ENCODE peak calls at places on chromosomes 11 and 22, in five cellular contexts. One of them, this sample, is unnamed.

GRCh38 chr22:50490531-50491308 is 4.1 kb downstream of the MIOX start:
- DNase-seq in T-helper 1 cell: no peak
- DNase-seq in activated T-cell treated with anti-CD3 and anti-CD28 coated beads for 1 hour: no peak
- DNase-seq in COLO829: no peak
- DNase-seq in amniotic stem cell: no peak
- DNase-seq in this sample: no peak

GRCh38 chr11:61198948-61199523 is 4.3 kb upstream of the PGA3 start:
- DNase-seq in activated T-cell treated with anti-CD3 and anti-CD28 coated beads for 1 hour: no peak
- DNase-seq in T-helper 1 cell: no peak
- DNase-seq in COLO829: no peak
- DNase-seq in amniotic stem cell: no peak
- DNase-seq in this sample: no peak

GRCh38 chr22:27003301-27003700 is 345.9 kb downstream of the MIAT start:
- DNase-seq in activated T-cell treated with anti-CD3 and anti-CD28 coated beads for 1 hour: no peak
- DNase-seq in amniotic stem cell: no peak
- DNase-seq in T-helper 1 cell: no peak
- DNase-seq in COLO829: no peak
- DNase-seq in this sample: no peak

GRCh38 chr11:64809781-64810241 is 540 bp downstream of the MEN1 start:
- DNase-seq in amniotic stem cell: no peak
- DNase-seq in T-helper 1 cell: no peak
- DNase-seq in COLO829: no peak
- DNase-seq in activated T-cell treated with anti-CD3 and anti-CD28 coated beads for 1 hour: no peak
- DNase-seq in this sample: no peak

GRCh38 chr11:110376711-110377324 is 52.9 kb upstream of the FDX1 start:
- DNase-seq in COLO829: peak
- DNase-seq in amniotic stem cell: peak
- DNase-seq in T-helper 1 cell: no peak
- DNase-seq in activated T-cell treated with anti-CD3 and anti-CD28 coated beads for 1 hour: no peak
- DNase-seq in this sample: no peak

GRCh38 chr11:44609028-44609782 is 43.7 kb downstream of the CD82 start:
- DNase-seq in activated T-cell treated with anti-CD3 and anti-CD28 coated beads for 1 hour: no peak
- DNase-seq in COLO829: no peak
- DNase-seq in T-helper 1 cell: no peak
- DNase-seq in amniotic stem cell: no peak
- DNase-seq in this sample: no peak

GRCh38 chr11:10858505-10859360 is 880 bp upstream of the ZBED5 start:
- DNase-seq in activated T-cell treated with anti-CD3 and anti-CD28 coated beads for 1 hour: peak
- DNase-seq in amniotic stem cell: no peak
- DNase-seq in T-helper 1 cell: peak
- DNase-seq in COLO829: peak
- DNase-seq in this sample: no peak

GRCh38 chr11:533049-533585 is 2.3 kb downstream of the HRAS start:
- DNase-seq in amniotic stem cell: no peak
- DNase-seq in COLO829: no peak
- DNase-seq in activated T-cell treated with anti-CD3 and anti-CD28 coated beads for 1 hour: no peak
- DNase-seq in T-helper 1 cell: no peak
- DNase-seq in this sample: no peak